ENCODE peak calls at places on chromosomes 13 and 19, in eight cellular contexts. Y is tibial artery; X is CD4-positive, alpha-beta T cell; K is GM12892; I is mucosa of gallbladder; W is stimulated activated CD4-positive, alpha-beta T cell treated with anti-CD3 and anti-CD28 coated beads, Interleukin-1b, Interleukin-23, amount 100 ng/mL, for 1 hour; V is activated CD4-positive, CD25-positive, alpha-beta regulatory T cell; R is COLO829. Q is an unnamed sample.
A peak's percentile ranks its signal among the peaks of the same experiment; 100 is the strongest.

GRCh38 chr19:11534538-11534937 is 4.1 kb upstream of the CNN1 start:
- DNase-seq in R (no peak), Y (no peak), I (no peak), W (no peak), X (no peak), V (no peak), K (no peak), Q (no peak)

GRCh38 chr13:50850445-50850844 is 7.0 kb upstream of the DLEU7 start:
- DNase-seq in R (no peak), X (no peak), K (no peak), W (no peak), Y (no peak), V (no peak), I (no peak), Q (no peak)

GRCh38 chr13:31945202-31945978 is 86.2 kb upstream of the FRY start:
- DNase-seq in K (no peak), I (peak; percentile 63), Y (peak; percentile 78), V (no peak), R (peak; percentile 30), W (no peak), X (no peak), Q (no peak)

GRCh38 chr13:71629167-71629566 is 237.8 kb downstream of the DACH1 start:
- DNase-seq in R (no peak), W (no peak), X (no peak), Y (no peak), V (no peak), K (no peak), I (no peak), Q (no peak)

GRCh38 chr13:92842145-92842544 is 384.5 kb upstream of the GPC6 start:
- DNase-seq in I (no peak), R (no peak), Y (no peak), V (no peak), W (no peak), X (no peak), K (no peak), Q (no peak)

GRCh38 chr13:98458431-98458830 is 118.5 kb downstream of the STK24 start:
- DNase-seq in R (no peak), Y (no peak), V (no peak), X (no peak), K (no peak), I (no peak), W (no peak), Q (no peak)

GRCh38 chr19:29015569-29015968 is 197.4 kb downstream of the UQCRFS1 start:
- DNase-seq in Y (no peak), V (no peak), I (no peak), R (no peak), K (no peak), X (no peak), W (no peak), Q (no peak)

GRCh38 chr19:5292843-5293606 is 47.6 kb downstream of the PTPRS start:
- DNase-seq in K (peak; percentile 85), R (peak; percentile 95), W (peak; percentile 4), V (peak; percentile 39), X (peak; percentile 39), Y (peak; percentile 84), I (peak; percentile 44), Q (no peak)

GRCh38 chr13:95296326-95296939 is 4.8 kb downstream of the ABCC4 start:
- DNase-seq in K (no peak), W (no peak), I (peak; percentile 42), Y (no peak), V (no peak), R (no peak), X (no peak), Q (no peak)

GRCh38 chr13:94710881-94711560 is 1.3 kb downstream of the SOX21 start:
- DNase-seq in W (no peak), I (no peak), R (no peak), V (no peak), Y (peak; percentile 62), K (peak; percentile 48), X (no peak), Q (no peak)

GRCh38 chr13:111006508-111007031 is 91.7 kb upstream of the ANKRD10 start:
- DNase-seq in Y (peak; percentile 94), W (no peak), I (peak; percentile 76), X (no peak), V (no peak), R (peak; percentile 15), K (no peak), Q (no peak)

GRCh38 chr13:93080587-93080986 is 146.0 kb upstream of the GPC6 start:
- DNase-seq in I (no peak), R (no peak), V (no peak), Y (no peak), X (no peak), W (no peak), K (no peak), Q (no peak)

GRCh38 chr13:111319521-111319920 is 921 bp upstream of the TEX29 start:
- DNase-seq in I (no peak), R (no peak), K (no peak), Y (peak; percentile 48), W (no peak), V (no peak), X (no peak), Q (no peak)

GRCh38 chr19:47653856-47654255 is 44.9 kb downstream of the BICRA start:
- DNase-seq in I (no peak), Y (no peak), K (no peak), W (no peak), X (no peak), V (no peak), R (no peak), Q (no peak)

GRCh38 chr13:100203696-100204367 is 114.9 kb downstream of the PCCA start:
- DNase-seq in V (no peak), K (no peak), R (peak; percentile 42), I (no peak), Y (no peak), X (no peak), W (no peak), Q (no peak)

GRCh38 chr19:12453495-12453894 is 12.7 kb upstream of the ZNF443 start:
- DNase-seq in K (no peak), I (peak; percentile 14), R (no peak), Y (no peak), V (no peak), X (no peak), W (no peak), Q (no peak)

GRCh38 chr19:47240996-47241918 is 10.3 kb upstream of the BBC3 start:
- DNase-seq in W (peak; percentile 72), I (peak; percentile 85), R (peak; percentile 47), V (peak; percentile 81), Y (no peak), K (no peak), X (peak; percentile 83), Q (peak; percentile 76)

GRCh38 chr19:7450243-7451223 is 38.3 kb downstream of the PEX11G start:
- DNase-seq in K (no peak), I (no peak), X (no peak), V (no peak), Y (no peak), R (no peak), W (no peak), Q (no peak)

GRCh38 chr13:39765801-39766463 is 110.5 kb downstream of the COG6 start:
- DNase-seq in R (no peak), Y (no peak), W (no peak), V (no peak), K (no peak), I (peak; percentile 59), X (no peak), Q (no peak)

GRCh38 chr13:33806470-33807248 is 11.3 kb upstream of the RFC3 start:
- DNase-seq in X (no peak), R (no peak), I (no peak), W (no peak), Y (no peak), V (no peak), K (no peak), Q (no peak)

GRCh38 chr19:17090501-17091074 is 15.0 kb downstream of the MYO9B start:
- DNase-seq in I (no peak), K (no peak), R (peak; percentile 34), V (no peak), W (no peak), Y (no peak), X (no peak), Q (no peak)

GRCh38 chr19:38831142-38831605 is 420 bp downstream of the ECH1 start:
- DNase-seq in I (peak; percentile 70), V (no peak), R (no peak), X (no peak), W (no peak), Y (peak; percentile 79), K (no peak), Q (no peak)

GRCh38 chr13:29582171-29582570 is 13.3 kb downstream of the SLC7A1 start:
- DNase-seq in R (no peak), Y (no peak), K (no peak), W (no peak), V (no peak), I (no peak), X (no peak), Q (no peak)

GRCh38 chr13:30690282-30691188 is 44.8 kb upstream of the ALOX5AP start:
- DNase-seq in X (no peak), I (peak; percentile 70), W (no peak), Y (peak; percentile 81), K (no peak), V (no peak), R (no peak), Q (peak; percentile 15)